ENCODE peak calls at places on chromosome 19, in six cellular contexts. S, L, W, Y, I and M are unnamed samples.
A peak's percentile ranks its signal among the peaks of the same experiment; 100 is the strongest.

GRCh38 chr19:45931055-45931454 is 16.5 kb upstream of the NANOS2 start:
- DNase-seq in L (no peak), I (no peak), Y (no peak), S (no peak), W (no peak), M (no peak)

GRCh38 chr19:31316201-31316951 is 32.9 kb downstream of the TSHZ3 start:
- DNase-seq in Y (no peak), S (no peak), W (peak; percentile 71), I (no peak), L (no peak), M (peak; percentile 93)

GRCh38 chr19:2443785-2444182 is 13.0 kb downstream of the LMNB2 start:
- DNase-seq in S (no peak), Y (no peak), W (no peak), L (no peak), I (no peak), M (no peak)

GRCh38 chr19:13016628-13017305 is 21.5 kb downstream of the NFIX start:
- DNase-seq in L (no peak), I (no peak), W (no peak), S (no peak), Y (no peak), M (no peak)

GRCh38 chr19:19337120-19337519 is 16.5 kb downstream of the MAU2 start:
- DNase-seq in W (no peak), Y (no peak), S (no peak), I (no peak), L (no peak), M (no peak)

GRCh38 chr19:39430675-39431593 is 4.8 kb downstream of the RPS16 start:
- DNase-seq in I (peak; percentile 100), L (no peak), Y (peak; percentile 76), W (peak; percentile 19), S (peak; percentile 54), M (peak; percentile 90)

GRCh38 chr19:27805848-27806247 is 1407.1 kb downstream of the UQCRFS1 start:
- DNase-seq in W (no peak), S (no peak), L (no peak), I (no peak), Y (no peak), M (no peak)

GRCh38 chr19:291561-292280 is 518 bp upstream of the PLPP2 start:
- DNase-seq in L (no peak), S (no peak), Y (no peak), W (no peak), I (no peak), M (no peak)

GRCh38 chr19:54105796-54106195 is 3.1 kb downstream of the NDUFA3 start:
- DNase-seq in I (no peak), W (no peak), Y (no peak), S (no peak), L (no peak), M (no peak)

GRCh38 chr19:51808333-51808986 is 13.5 kb downstream of the FPR3 start:
- DNase-seq in W (peak; percentile 74), L (no peak), Y (no peak), I (no peak), S (no peak), M (no peak)

GRCh38 chr19:4379383-4380253 is 20.7 kb downstream of the SH3GL1 start:
- DNase-seq in Y (no peak), W (peak; percentile 48), L (no peak), I (peak; percentile 94), S (peak; percentile 36), M (no peak)

GRCh38 chr19:45087531-45087930 is 5.4 kb upstream of the PPP1R37 start:
- DNase-seq in W (no peak), S (peak; percentile 66), I (no peak), Y (peak; percentile 52), L (no peak), M (no peak)

GRCh38 chr19:46112527-46112926 is 12.0 kb downstream of the IGFL3 start:
- DNase-seq in Y (no peak), W (no peak), S (no peak), I (no peak), L (no peak), M (no peak)

GRCh38 chr19:18456974-18457373 is 19.0 kb upstream of the ISYNA1 start:
- DNase-seq in I (no peak), Y (no peak), L (no peak), W (no peak), S (no peak), M (no peak)

GRCh38 chr19:2014731-2015610 is 543 bp downstream of the BTBD2 start:
- DNase-seq in Y (no peak), W (no peak), L (no peak), I (no peak), S (peak; percentile 44), M (peak; percentile 37)

GRCh38 chr19:4016486-4016885 is 8.9 kb downstream of the PIAS4 start:
- DNase-seq in W (no peak), S (no peak), I (no peak), Y (no peak), L (no peak), M (no peak)

GRCh38 chr19:7874080-7874856 is at the start of gene PRR36:
- DNase-seq in I (no peak), Y (no peak), S (no peak), W (no peak), L (no peak), M (no peak)

GRCh38 chr19:2345794-2346663 is 14.0 kb upstream of the TMPRSS9 start:
- DNase-seq in I (no peak), W (no peak), L (no peak), Y (no peak), S (no peak), M (no peak)

GRCh38 chr19:45900661-45901431 is 1.6 kb downstream of the MYPOP start:
- DNase-seq in W (no peak), I (no peak), S (no peak), Y (no peak), L (no peak), M (no peak)

GRCh38 chr19:703651-704446 is 4.9 kb upstream of the PALM start:
- DNase-seq in L (no peak), S (peak; percentile 69), Y (peak; percentile 63), W (no peak), I (no peak), M (peak; percentile 96)

GRCh38 chr19:41939861-41940442 is 11.7 kb upstream of the ERFL start:
- DNase-seq in Y (no peak), W (no peak), I (no peak), L (no peak), S (peak; percentile 72), M (no peak)

GRCh38 chr19:10408511-10409291 is 5.4 kb upstream of the CDC37 start:
- DNase-seq in Y (no peak), W (no peak), S (no peak), L (no peak), I (no peak), M (no peak)

GRCh38 chr19:21022996-21023395 is 2.5 kb downstream of the ZNF430 start:
- DNase-seq in S (no peak), Y (no peak), I (peak; percentile 67), L (no peak), W (peak; percentile 67), M (no peak)

GRCh38 chr19:10021446-10021845 is 8.2 kb downstream of the RDH8 start:
- DNase-seq in Y (no peak), L (no peak), W (no peak), I (no peak), S (no peak), M (no peak)

GRCh38 chr19:12580180-12580694 is 29.0 kb upstream of the ZNF564 start:
- DNase-seq in I (no peak), S (no peak), W (peak; percentile 74), Y (no peak), L (peak; percentile 59), M (no peak)

GRCh38 chr19:46828484-46828883 is 22.2 kb downstream of the AP2S1 start:
- DNase-seq in L (no peak), S (no peak), I (no peak), W (peak; percentile 25), Y (no peak), M (no peak)

GRCh38 chr19:45781282-45782161 is 768 bp downstream of the DMPK start:
- DNase-seq in W (no peak), I (no peak), L (no peak), Y (no peak), S (no peak), M (no peak)

GRCh38 chr19:30064776-30065494 is 122.9 kb downstream of the URI1 start:
- DNase-seq in L (no peak), Y (no peak), S (no peak), W (no peak), I (no peak), M (no peak)

GRCh38 chr19:55259540-55260210 is 858 bp upstream of the PPP6R1 start:
- DNase-seq in L (no peak), Y (no peak), I (no peak), W (peak; percentile 10), S (no peak), M (peak; percentile 20)

GRCh38 chr19:4557971-4558941 is 1.2 kb downstream of the SEMA6B start:
- DNase-seq in S (peak; percentile 48), I (no peak), L (no peak), W (no peak), Y (peak; percentile 15), M (no peak)

GRCh38 chr19:55962186-55962585 is 14.6 kb downstream of the NLRP8 start:
- DNase-seq in I (no peak), S (no peak), W (no peak), Y (no peak), L (no peak), M (no peak)

GRCh38 chr19:49507803-49508494 is 4.5 kb upstream of the FCGRT start:
- DNase-seq in Y (no peak), L (no peak), S (no peak), I (no peak), W (no peak), M (no peak)
- H3K4me3 ChIP-seq in Y (no peak overlapping the region), L (no peak overlapping the region), S (no peak overlapping the region), I (no peak overlapping the region), W (no peak overlapping the region), M (no peak overlapping the region)

DNA sequence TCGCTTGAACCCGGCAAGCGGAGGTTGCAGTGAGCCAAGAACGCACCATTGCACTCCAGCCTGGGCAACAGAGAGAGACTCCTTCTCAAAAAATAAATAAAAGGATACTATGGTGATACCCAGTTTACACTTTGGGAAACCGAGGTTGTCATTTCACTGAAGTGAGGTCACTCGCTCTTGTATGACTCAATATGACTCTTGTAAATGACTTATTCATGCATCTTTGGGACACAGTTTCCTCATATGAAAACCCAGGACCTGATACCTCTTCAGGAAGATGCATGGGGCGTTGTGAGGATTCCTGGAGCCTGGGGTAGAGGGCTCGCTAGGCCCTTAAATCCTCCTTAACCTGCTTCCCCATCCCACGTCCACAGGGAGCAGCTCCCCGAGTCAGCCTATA is 4.5 kb downstream of the PSMD8 start:
- DNase-seq in L (no peak), W (no peak), S (no peak), I (no peak), Y (no peak), M (no peak)
- H3K4me3 ChIP-seq in L (no peak overlapping the region), W (no peak overlapping the region), S (no peak overlapping the region), I (no peak overlapping the region), Y (no peak overlapping the region), M (no peak overlapping the region)

GRCh38 chr19:35087393-35087792 is 28.2 kb upstream of the FXYD3 start:
- DNase-seq in L (no peak), W (no peak), Y (no peak), S (no peak), I (no peak), M (no peak)
- H3K4me3 ChIP-seq in L (no peak overlapping the region), W (no peak overlapping the region), Y (no peak overlapping the region), S (no peak overlapping the region), I (no peak overlapping the region), M (no peak overlapping the region)

DNA sequence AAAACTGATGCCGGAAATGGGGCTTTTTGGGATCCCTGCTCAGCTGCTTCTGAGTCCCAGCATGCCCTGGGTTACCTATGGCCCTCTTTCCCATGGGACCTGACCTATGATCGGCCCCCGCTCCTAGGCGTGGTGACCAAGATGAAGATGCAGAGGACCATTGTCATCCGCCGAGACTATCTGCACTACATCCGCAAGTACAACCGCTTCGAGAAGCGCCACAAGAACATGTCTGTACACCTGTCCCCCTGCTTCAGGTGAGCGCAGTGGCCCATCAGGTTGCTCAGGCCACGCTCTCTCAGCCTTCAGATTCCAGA is 1.5 kb downstream of the RPS11 start:
- DNase-seq in S (no peak), L (no peak), I (no peak), W (no peak), Y (no peak), M (no peak)
- H3K4me3 ChIP-seq in S (peak overlapping the region; percentile 95), L (peak overlapping the region; percentile 94), I (no peak overlapping the region), W (peak overlapping the region; percentile 97), Y (peak overlapping the region; percentile 92), M (peak overlapping the region; percentile 81)